ENCODE peak calls at places on chromosomes 11 and 22, in five cellular contexts. P is stimulated activated CD8-positive, alpha-beta memory T cell treated with anti-CD3 and anti-CD28 coated beads, Interleukin-7, amount 100 ng/mL, for 4 hours; B is activated T-cell treated with anti-CD3 and anti-CD28 coated beads, Interleukin-2, amount 50 U/mL, for 72 hours; Y is activated CD4-positive, alpha-beta memory T cell treated with anti-CD3 and anti-CD28 coated beads, Interleukin-2, amount 10 ng/mL, durations not matched to agents 7 days and 5 days; K is GOT3. O is an unnamed sample.

GRCh38 chr11:93659841-93660240 is 1.6 kb upstream of the CEP295 start:
- DNase-seq in B (no peak), P (no peak), Y (no peak), K (no peak), O (no peak)

GRCh38 chr11:119778391-119779194 is 49.6 kb upstream of the NECTIN1 start:
- DNase-seq in Y (no peak), K (no peak), B (no peak), P (no peak), O (no peak)

GRCh38 chr22:26503758-26504157 is 8.5 kb downstream of the TFIP11 start:
- DNase-seq in P (no peak), B (no peak), K (no peak), Y (no peak), O (no peak)

GRCh38 chr11:1832181-1832988 is 2.4 kb upstream of the SYT8 start:
- DNase-seq in K (peak; percentile 4), P (peak; percentile 48), B (peak; percentile 71), Y (peak; percentile 65), O (peak; percentile 67)

GRCh38 chr11:10885703-10886363 is 28.0 kb upstream of the ZBED5 start:
- DNase-seq in Y (no peak), K (no peak), B (no peak), P (no peak), O (no peak)

GRCh38 chr11:60834742-60835141 is 7.2 kb upstream of the CCDC86 start:
- DNase-seq in B (no peak), K (no peak), Y (no peak), P (no peak), O (no peak)

GRCh38 chr11:18394928-18395734 is 768 bp downstream of the LDHA start:
- DNase-seq in B (peak; percentile 15), Y (peak; percentile 31), K (no peak), P (no peak), O (peak; percentile 43)

GRCh38 chr22:29055192-29055830 is 6.3 kb downstream of the C22orf31 start:
- DNase-seq in B (no peak), P (no peak), Y (no peak), K (no peak), O (peak; percentile 51)

GRCh38 chr11:2346586-2347335 is 30.3 kb upstream of the CD81 start:
- DNase-seq in P (no peak), Y (no peak), B (no peak), K (no peak), O (no peak)

GRCh38 chr11:58034471-58034870 is 3.7 kb downstream of the OR6Q1 start:
- DNase-seq in B (no peak), P (no peak), Y (no peak), K (no peak), O (no peak)

GRCh38 chr22:20109411-20110358 is 6.2 kb upstream of the RANBP1 start:
- DNase-seq in K (no peak), P (no peak), B (no peak), Y (no peak), O (no peak)

GRCh38 chr11:75827562-75827961 is 12.6 kb downstream of the UVRAG start:
- DNase-seq in K (no peak), Y (no peak), P (no peak), B (no peak), O (no peak)

GRCh38 chr11:63427971-63428508 is 58.5 kb downstream of the SLC22A9 start:
- DNase-seq in P (no peak), B (no peak), K (no peak), Y (no peak), O (peak; percentile 8)

GRCh38 chr22:33859311-33859710 is 61.0 kb downstream of the LARGE1 start:
- DNase-seq in K (no peak), P (no peak), Y (no peak), B (no peak), O (no peak)

GRCh38 chr11:77752518-77752917 is 68.0 kb downstream of the RSF1 start:
- DNase-seq in K (no peak), B (no peak), P (no peak), Y (no peak), O (no peak)

GRCh38 chr11:2885676-2886081 is at the start of gene CDKN1C:
- DNase-seq in K (no peak), B (peak; percentile 82), Y (peak; percentile 84), P (peak; percentile 81), O (no peak)

GRCh38 chr11:47514825-47515647 is 37.9 kb downstream of the CELF1 start:
- DNase-seq in Y (peak; percentile 24), P (no peak), K (no peak), B (peak; percentile 73), O (no peak)

GRCh38 chr22:47192106-47192650 is 429.7 kb downstream of the TBC1D22A start:
- DNase-seq in P (no peak), Y (no peak), K (no peak), B (no peak), O (no peak)

GRCh38 chr11:129652828-129653227 is 162.8 kb upstream of the TMEM45B start:
- DNase-seq in B (no peak), K (no peak), Y (no peak), P (no peak), O (no peak)

GRCh38 chr11:77522215-77522614 is 48.3 kb upstream of the PAK1 start:
- DNase-seq in Y (no peak), P (no peak), B (no peak), K (no peak), O (no peak)

GRCh38 chr22:24681236-24681635 is 78.2 kb downstream of the GGT1 start:
- DNase-seq in P (no peak), K (no peak), Y (no peak), B (no peak), O (no peak)

GRCh38 chr11:44645832-44646231 is 80.4 kb downstream of the CD82 start:
- DNase-seq in K (no peak), Y (no peak), B (no peak), P (no peak), O (no peak)

GRCh38 chr11:68042219-68043028 is 3.6 kb downstream of the TCIRG1 start:
- DNase-seq in K (no peak), B (no peak), P (no peak), Y (no peak), O (no peak)

GRCh38 chr11:94129505-94130335 is 1.1 kb downstream of the PANX1 start:
- DNase-seq in P (no peak), K (no peak), B (no peak), Y (peak; percentile 51), O (peak; percentile 16)

GRCh38 chr11:64911689-64912088 is 5.3 kb downstream of the ATG2A start:
- DNase-seq in K (no peak), Y (no peak), P (no peak), B (no peak), O (no peak)

GRCh38 chr11:96342131-96342970 is 644 bp downstream of the MAML2 start:
- DNase-seq in Y (no peak), P (no peak), K (no peak), B (no peak), O (no peak)

GRCh38 chr11:82864268-82864667 is 36.0 kb downstream of the PRCP start:
- DNase-seq in K (no peak), Y (no peak), P (no peak), B (peak; percentile 16), O (no peak)

GRCh38 chr11:44314733-44315132 is 4.8 kb upstream of the ALX4 start:
- DNase-seq in K (no peak), Y (no peak), B (no peak), P (no peak), O (no peak)

GRCh38 chr11:77547863-77548551 is 41.7 kb upstream of the AQP11 start:
- DNase-seq in K (no peak), B (peak; percentile 36), P (no peak), Y (peak; percentile 18), O (peak; percentile 17)

GRCh38 chr11:1572200-1573076 is at the start of gene DUSP8:
- DNase-seq in P (peak; percentile 92), K (peak; percentile 18), Y (peak; percentile 92), B (peak; percentile 94), O (no peak)

GRCh38 chr11:3853935-3854659 is 1.4 kb upstream of the STIM1 start:
- DNase-seq in P (peak; percentile 42), Y (peak; percentile 81), B (peak; percentile 80), K (no peak), O (peak; percentile 82)

GRCh38 chr11:87037450-87038234 is at the start of gene TMEM135:
- DNase-seq in B (peak; percentile 96), K (peak; percentile 58), P (peak; percentile 90), Y (peak; percentile 97), O (peak; percentile 95)

GRCh38 chr11:74169736-74170458 is 905 bp downstream of the C2CD3 start:
- DNase-seq in P (no peak), K (no peak), B (no peak), Y (no peak), O (no peak)

GRCh38 chr11:75279273-75279672 is 38.7 kb downstream of the TPBGL start:
- DNase-seq in B (no peak), P (no peak), K (no peak), Y (no peak), O (no peak)

O was measured in DND-41.